ENCODE peak calls at places on chromosomes 16 and 17, in ten cellular contexts. W, Q, L, N, C, E, K, H, A and X are unnamed samples.

GRCh38 chr16:30395992-30396560 is 856 bp downstream of the ZNF48 start:
- DNase-seq in W (no peak), A (no peak), N (no peak), H (peak), E (no peak), Q (no peak), K (no peak), L (no peak), C (no peak), X (no peak)

GRCh38 chr16:85202631-85203461 is 90.6 kb upstream of the CIBAR2 start:
- DNase-seq in N (peak), E (peak), Q (no peak), L (no peak), C (peak), A (no peak), K (no peak), H (peak), W (no peak), X (no peak)

GRCh38 chr17:46024590-46024989 is 25.5 kb downstream of the STH start:
- DNase-seq in C (no peak), L (no peak), N (no peak), W (no peak), E (no peak), Q (no peak), K (no peak), A (no peak), H (no peak), X (no peak)

GRCh38 chr17:81019563-81020442 is 15.1 kb upstream of the BAIAP2 start:
- DNase-seq in L (no peak), Q (no peak), A (no peak), N (no peak), K (no peak), E (peak), C (no peak), W (no peak), H (no peak), X (no peak)

GRCh38 chr17:44546711-44547606 is 10.3 kb upstream of the FZD2 start:
- DNase-seq in N (no peak), H (peak), A (no peak), C (no peak), K (no peak), L (no peak), Q (no peak), E (no peak), W (no peak), X (no peak)

GRCh38 chr16:4694664-4695451 is 1.5 kb downstream of the NUDT16L1 start:
- DNase-seq in W (no peak), N (no peak), L (no peak), H (no peak), Q (no peak), K (no peak), C (peak), E (peak), A (no peak), X (no peak)

GRCh38 chr16:86392751-86393150 is 117.6 kb upstream of the FOXF1 start:
- DNase-seq in A (no peak), E (no peak), W (no peak), C (no peak), K (no peak), H (peak), L (no peak), N (no peak), Q (no peak), X (no peak)

GRCh38 chr17:81153340-81153803 is 11.9 kb upstream of the PVALEF start:
- DNase-seq in N (no peak), H (peak), L (no peak), K (no peak), W (no peak), C (no peak), A (no peak), Q (no peak), E (no peak), X (no peak)

GRCh38 chr16:58027341-58028167 is 2.0 kb downstream of the MMP15 start:
- DNase-seq in A (no peak), H (peak), E (peak), N (peak), C (peak), W (no peak), Q (no peak), K (no peak), L (no peak), X (no peak)

GRCh38 chr16:69302301-69302700 is 8.8 kb upstream of the VPS4A start:
- DNase-seq in E (no peak), L (no peak), A (no peak), Q (no peak), K (no peak), W (no peak), N (no peak), C (no peak), H (no peak), X (no peak)

GRCh38 chr16:67268136-67268579 is 11.2 kb upstream of the PLEKHG4 start:
- DNase-seq in L (no peak), Q (no peak), E (peak), N (no peak), A (no peak), K (no peak), C (no peak), W (no peak), H (peak), X (no peak)

GRCh38 chr17:58783380-58783779 is 27.7 kb downstream of the PPM1E start:
- DNase-seq in W (peak), A (no peak), H (peak), K (no peak), N (no peak), E (no peak), L (no peak), Q (no peak), C (no peak), X (no peak)

GRCh38 chr16:86892509-86892908 is 314.2 kb downstream of the FOXL1 start:
- DNase-seq in A (no peak), Q (no peak), E (no peak), N (no peak), L (no peak), W (no peak), C (no peak), K (no peak), H (no peak), X (no peak)

GRCh38 chr17:28117304-28117703 is 74.8 kb downstream of the NLK start:
- DNase-seq in Q (no peak), A (no peak), H (no peak), C (no peak), N (no peak), K (no peak), E (no peak), L (no peak), W (no peak), X (no peak)

GRCh38 chr16:47538472-47538871 is 77.3 kb downstream of the PHKB start:
- DNase-seq in C (no peak), A (no peak), H (no peak), K (no peak), W (no peak), N (no peak), Q (no peak), E (no peak), L (no peak), X (no peak)

GRCh38 chr16:11677451-11677951 is 9.2 kb downstream of the SNN start:
- DNase-seq in K (no peak), Q (no peak), N (no peak), E (no peak), H (no peak), C (no peak), A (no peak), L (no peak), W (no peak), X (no peak)

GRCh38 chr17:48059125-48059668 is 11.0 kb downstream of the NFE2L1 start:
- DNase-seq in A (no peak), H (no peak), L (no peak), N (no peak), K (no peak), E (no peak), W (no peak), Q (no peak), C (no peak), X (no peak)

GRCh38 chr17:73196500-73196899 is 3.6 kb downstream of the COG1 start:
- DNase-seq in L (no peak), C (peak), A (no peak), H (peak), N (no peak), K (no peak), E (peak), Q (no peak), W (peak), X (no peak)

GRCh38 chr17:56593073-56593740 is at the start of gene NOG:
- DNase-seq in E (peak), L (no peak), C (peak), A (no peak), N (peak), W (no peak), H (peak), K (no peak), Q (no peak), X (no peak)

GRCh38 chr17:4786111-4786491 is at the start of gene VMO1:
- DNase-seq in A (no peak), N (no peak), K (no peak), E (no peak), C (peak), H (peak), L (no peak), W (no peak), Q (no peak), X (no peak)

GRCh38 chr17:79612468-79613194 is 1.8 kb upstream of the RBFOX3 start:
- DNase-seq in Q (no peak), H (peak), N (peak), C (peak), A (no peak), L (no peak), W (peak), K (peak), E (no peak), X (peak)

GRCh38 chr16:86818701-86819522 is 240.6 kb downstream of the FOXL1 start:
- DNase-seq in L (no peak), Q (no peak), H (no peak), N (no peak), W (no peak), K (no peak), E (no peak), A (no peak), C (peak), X (no peak)

GRCh38 chr16:78503501-78504110 is 404.2 kb downstream of the WWOX start:
- DNase-seq in L (peak), N (peak), Q (peak), W (peak), E (no peak), C (no peak), H (peak), K (peak), A (peak), X (no peak)

GRCh38 chr17:33667052-33667509 is 374.0 kb upstream of the ASIC2 start:
- DNase-seq in C (no peak), N (no peak), Q (peak), L (no peak), E (no peak), A (no peak), W (no peak), K (peak), H (no peak), X (no peak)

GRCh38 chr16:74661064-74661463 is 5.6 kb downstream of the RFWD3 start:
- DNase-seq in E (no peak), N (no peak), H (no peak), Q (no peak), L (no peak), K (no peak), A (no peak), C (no peak), W (no peak), X (no peak)

GRCh38 chr16:3131755-3132377 is 3.0 kb upstream of the ZNF213 start:
- DNase-seq in K (no peak), L (no peak), Q (no peak), H (peak), A (peak), E (no peak), N (no peak), C (peak), W (peak), X (no peak)

GRCh38 chr16:78235168-78235800 is 135.8 kb downstream of the WWOX start:
- DNase-seq in W (peak), A (peak), K (peak), C (peak), Q (peak), E (peak), H (peak), L (peak), N (peak), X (peak)

GRCh38 chr16:87252269-87252970 is 64.8 kb downstream of the C16orf95 start:
- DNase-seq in A (no peak), W (no peak), K (no peak), C (no peak), H (peak), N (no peak), E (no peak), L (no peak), Q (no peak), X (no peak)